ENCODE peak calls at places on chromosomes 3 and 15, in eight cellular contexts. T, U, R, D, Q, P, X and E are unnamed samples.

GRCh38 chr3:47108546-47108945 is 55.4 kb downstream of the SETD2 start:
- DNase-seq in X (peak; percentile 18), D (no peak), Q (no peak), T (peak; percentile 65), P (peak; percentile 54), R (no peak), U (no peak), E (no peak)

GRCh38 chr3:196193738-196194541 is 17.3 kb downstream of the ZDHHC19 start:
- DNase-seq in P (no peak), D (no peak), Q (no peak), R (no peak), T (no peak), X (no peak), U (peak; percentile 84), E (peak; percentile 86)

GRCh38 chr3:48301814-48302194 is 31.7 kb downstream of the SPINK8 start:
- DNase-seq in D (peak; percentile 17), Q (no peak), X (peak; percentile 55), U (no peak), R (peak; percentile 28), T (peak; percentile 44), P (no peak), E (no peak)

GRCh38 chr3:6091262-6091661 is 769.7 kb upstream of the GRM7 start:
- DNase-seq in U (no peak), X (no peak), R (no peak), D (no peak), T (no peak), Q (no peak), P (no peak), E (no peak)

GRCh38 chr15:45831787-45832186 is 197.0 kb downstream of the SQOR start:
- DNase-seq in Q (no peak), P (no peak), T (no peak), R (no peak), U (no peak), D (no peak), X (no peak), E (no peak)

GRCh38 chr3:188489639-188490405 is 335.9 kb downstream of the LPP start:
- DNase-seq in D (no peak), Q (no peak), U (no peak), T (peak; percentile 87), R (no peak), P (no peak), X (peak; percentile 83), E (no peak)

GRCh38 chr3:16490062-16490641 is 23.3 kb downstream of the RFTN1 start:
- DNase-seq in U (no peak), T (no peak), Q (no peak), P (no peak), X (no peak), D (no peak), R (no peak), E (no peak)

GRCh38 chr15:49418811-49419210 is 4.2 kb upstream of the FGF7 start:
- DNase-seq in D (no peak), T (peak; percentile 54), X (no peak), P (no peak), Q (no peak), R (no peak), U (no peak), E (no peak)

GRCh38 chr15:95291878-95292472 is 1038.5 kb upstream of the NR2F2 start:
- DNase-seq in U (no peak), Q (no peak), R (peak; percentile 24), X (peak; percentile 70), P (no peak), D (no peak), T (no peak), E (no peak)

GRCh38 chr3:57298041-57298440 is 5.6 kb upstream of the ASB14 start:
- DNase-seq in P (no peak), Q (no peak), D (no peak), X (peak; percentile 51), T (peak; percentile 56), U (no peak), R (no peak), E (no peak)

GRCh38 chr3:126541628-126542339 is 16.9 kb downstream of the C3orf22 start:
- DNase-seq in P (no peak), T (no peak), U (peak; percentile 63), R (peak; percentile 4), D (no peak), X (no peak), Q (peak; percentile 44), E (peak; percentile 77)

GRCh38 chr15:43436395-43436794 is 56.6 kb downstream of the TP53BP1 start:
- DNase-seq in X (no peak), P (no peak), T (no peak), D (no peak), R (no peak), Q (no peak), U (no peak), E (no peak)

GRCh38 chr3:148940983-148941382 is 50.4 kb upstream of the GYG1 start:
- DNase-seq in U (no peak), T (no peak), R (no peak), P (no peak), Q (no peak), D (no peak), X (no peak), E (no peak)

GRCh38 chr3:160810360-160810759 is 54.3 kb downstream of the PPM1L start:
- DNase-seq in Q (no peak), D (no peak), T (peak; percentile 35), R (no peak), X (peak; percentile 62), P (no peak), U (no peak), E (no peak)

GRCh38 chr3:127212711-127213110 is 19.8 kb downstream of the PRR23E start:
- DNase-seq in P (no peak), Q (no peak), D (peak; percentile 1), T (no peak), R (no peak), X (no peak), U (no peak), E (no peak)

GRCh38 chr3:139302084-139302800 is 41.6 kb upstream of the MRPS22 start:
- DNase-seq in T (peak; percentile 100), Q (no peak), U (no peak), R (no peak), D (no peak), X (peak; percentile 99), P (no peak), E (peak; percentile 36)

GRCh38 chr15:72991026-72991425 is 61.2 kb upstream of the NEO1 start:
- DNase-seq in U (no peak), R (no peak), D (no peak), X (peak; percentile 27), Q (no peak), P (no peak), T (peak; percentile 57), E (no peak)

GRCh38 chr3:31968391-31968926 is 12.6 kb downstream of the OSBPL10 start:
- DNase-seq in R (no peak), D (no peak), P (no peak), T (peak; percentile 86), X (peak; percentile 90), U (no peak), Q (no peak), E (no peak)

DNA sequence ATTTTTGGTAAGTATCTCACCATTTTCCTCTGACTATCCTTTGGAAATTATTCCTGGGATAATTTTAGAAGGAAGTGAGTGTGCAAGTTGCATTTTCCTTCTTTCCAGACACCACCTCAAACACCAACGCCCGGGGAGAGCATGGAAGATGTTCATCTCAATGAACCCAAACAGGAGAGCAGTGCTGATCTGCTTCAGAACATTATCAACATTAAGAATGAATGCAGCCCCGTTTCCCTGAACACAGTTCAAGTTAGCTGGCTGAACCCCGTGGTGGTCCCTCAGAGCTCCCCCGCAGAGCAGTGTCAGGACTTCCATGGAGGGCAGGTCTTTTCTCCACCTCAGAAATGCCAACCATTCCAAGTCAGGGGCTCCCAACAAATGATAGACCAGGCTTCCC is 3.7 kb downstream of the NFKBIZ start:
- DNase-seq in R (no peak), T (no peak), D (no peak), Q (no peak), P (no peak), U (no peak), X (no peak), E (no peak)
- H3K4me3 ChIP-seq in R (no peak overlapping the region), T (no peak overlapping the region), D (no peak overlapping the region), Q (no peak overlapping the region), P (no peak overlapping the region), U (peak overlapping the region; percentile 92), X (no peak overlapping the region), E (no peak overlapping the region)

DNA sequence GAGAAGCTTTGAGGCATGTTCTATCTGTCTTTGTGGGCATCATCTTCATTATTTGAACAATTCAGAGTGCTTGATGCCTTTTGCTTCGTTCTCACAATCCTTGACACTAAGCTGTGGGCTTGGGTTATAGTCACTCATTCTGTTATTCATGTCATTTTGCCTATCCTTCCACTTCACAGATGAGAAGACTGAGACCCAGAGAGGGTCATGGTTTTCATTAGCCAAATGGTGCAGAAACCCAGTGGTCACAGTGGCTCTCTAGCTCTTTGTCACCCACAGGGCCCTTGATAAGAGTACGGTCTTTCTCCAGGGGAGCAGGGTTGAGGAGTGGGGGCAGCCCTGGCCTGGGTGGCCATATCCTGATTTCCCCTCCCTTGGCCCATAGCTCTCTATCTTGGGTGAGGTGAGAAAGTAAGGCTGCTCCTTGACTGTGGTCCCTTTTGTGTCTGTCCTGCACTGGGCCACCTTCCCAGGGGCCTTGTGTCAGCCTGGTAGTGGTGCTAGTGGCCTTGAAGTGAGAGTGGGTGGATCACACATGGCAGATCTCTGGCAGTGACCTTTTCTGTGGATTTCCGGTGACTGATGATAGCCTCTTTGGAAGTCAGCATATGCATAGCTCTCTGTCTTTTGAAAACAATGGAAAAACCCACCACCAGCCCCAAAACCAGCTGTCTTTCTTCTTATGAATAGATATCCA is 130.1 kb downstream of the IGF1R start:
- DNase-seq in X (no peak), P (no peak), R (no peak), T (no peak), D (no peak), Q (no peak), U (no peak), E (no peak)
- H3K4me3 ChIP-seq in X (no peak overlapping the region), P (no peak overlapping the region), R (no peak overlapping the region), T (no peak overlapping the region), D (no peak overlapping the region), Q (no peak overlapping the region), U (no peak overlapping the region), E (no peak overlapping the region)

GRCh38 chr3:172260381-172260780 is 187.9 kb downstream of the GHSR start:
- DNase-seq in R (no peak), U (no peak), X (peak; percentile 68), D (no peak), P (no peak), Q (no peak), T (peak; percentile 86), E (no peak)

GRCh38 chr3:172259191-172259590 is 189.1 kb downstream of the GHSR start:
- DNase-seq in P (no peak), U (no peak), X (peak; percentile 32), Q (no peak), R (no peak), D (no peak), T (peak; percentile 84), E (no peak)

GRCh38 chr3:172259726-172260248 is 188.5 kb downstream of the GHSR start:
- DNase-seq in D (no peak), X (no peak), Q (no peak), T (peak; percentile 28), U (no peak), P (no peak), R (no peak), E (no peak)

GRCh38 chr3:172257638-172258400 is 190.4 kb downstream of the GHSR start:
- DNase-seq in P (no peak), Q (no peak), R (no peak), X (peak; percentile 59), D (no peak), U (no peak), T (peak; percentile 93), E (no peak)

GRCh38 chr3:172258616-172259015 is 189.6 kb downstream of the GHSR start:
- DNase-seq in D (no peak), U (no peak), T (peak; percentile 80), P (no peak), Q (no peak), R (no peak), X (peak; percentile 39), E (no peak)
- H3K4me3 ChIP-seq in D (no peak overlapping the region), U (no peak overlapping the region), T (no peak overlapping the region), P (no peak overlapping the region), Q (no peak overlapping the region), R (no peak overlapping the region), X (no peak overlapping the region), E (no peak overlapping the region)

GRCh38 chr3:13325092-13325491 is 95.0 kb downstream of the NUP210 start:
- DNase-seq in X (no peak), R (no peak), Q (no peak), P (no peak), T (no peak), D (no peak), U (no peak), E (no peak)
- H3K4me3 ChIP-seq in X (no peak overlapping the region), R (no peak overlapping the region), Q (no peak overlapping the region), P (no peak overlapping the region), T (no peak overlapping the region), D (no peak overlapping the region), U (no peak overlapping the region), E (no peak overlapping the region)